ENCODE peak calls at places on chromosomes 11 and 22, in eight cellular contexts. S is neural progenitor cell, O is IMR-90, C is pancreas, D is GM23248, K is suprapubic skin, I is body of pancreas, B is cardiac muscle cell. A is an unnamed sample.

GRCh38 chr11:25211635-25212251 is 714.9 kb downstream of the LUZP2 start:
- DNase-seq in S (no peak), O (no peak), C (no peak), D (no peak), K (no peak), I (no peak), B (no peak), A (no peak)

GRCh38 chr11:18617688-18618340 is 16.3 kb downstream of the SPTY2D1 start:
- DNase-seq in S (no peak), O (peak), C (no peak), D (peak), K (no peak), I (no peak), B (no peak), A (peak)

GRCh38 chr22:46047226-46047625 is 70.3 kb upstream of the WNT7B start:
- DNase-seq in S (no peak), O (no peak), C (peak), D (no peak), K (peak), I (peak), B (no peak), A (no peak)

GRCh38 chr22:20315337-20316216 is 4.3 kb downstream of the DGCR6L start:
- DNase-seq in S (peak), O (no peak), C (no peak), D (no peak), K (peak), I (no peak), B (no peak), A (no peak)

GRCh38 chr11:102196816-102197215 is 86.6 kb downstream of the YAP1 start:
- DNase-seq in S (no peak), O (peak), C (no peak), D (peak), K (no peak), I (no peak), B (no peak), A (no peak)

GRCh38 chr22:23438216-23438615 is 141.9 kb downstream of the IGLL1 start:
- DNase-seq in S (no peak), O (no peak), C (no peak), D (no peak), K (no peak), I (no peak), B (no peak), A (no peak)

GRCh38 chr22:38031491-38031890 is 25.7 kb upstream of the PICK1 start:
- DNase-seq in S (no peak), O (no peak), C (peak), D (no peak), K (no peak), I (no peak), B (no peak), A (no peak)

GRCh38 chr11:73797457-73797856 is 9.8 kb downstream of the MRPL48 start:
- DNase-seq in S (no peak), O (no peak), C (peak), D (no peak), K (no peak), I (peak), B (no peak), A (no peak)

GRCh38 chr11:64967376-64967775 is 4.5 kb downstream of the MAJIN start:
- DNase-seq in S (no peak), O (no peak), C (no peak), D (no peak), K (no peak), I (no peak), B (no peak), A (no peak)

GRCh38 chr11:1039481-1040427 is 3.2 kb upstream of the MUC6 start:
- DNase-seq in S (no peak), O (no peak), C (peak), D (no peak), K (no peak), I (peak), B (peak), A (no peak)

GRCh38 chr22:29175312-29175835 is 30.3 kb upstream of the EMID1 start:
- DNase-seq in S (no peak), O (no peak), C (no peak), D (no peak), K (no peak), I (no peak), B (no peak), A (no peak)

GRCh38 chr11:20276661-20277000 is 86.9 kb upstream of the HTATIP2 start:
- DNase-seq in S (peak), O (no peak), C (no peak), D (no peak), K (no peak), I (no peak), B (no peak), A (no peak)

GRCh38 chr22:24516301-24516737 is 21.2 kb downstream of the UPB1 start:
- DNase-seq in S (no peak), O (peak), C (no peak), D (peak), K (no peak), I (peak), B (no peak), A (no peak)

GRCh38 chr11:70824590-70825300 is 426.4 kb downstream of the CTTN start:
- DNase-seq in S (peak), O (no peak), C (no peak), D (no peak), K (no peak), I (no peak), B (no peak), A (no peak)

GRCh38 chr11:662689-663274 is 25.7 kb downstream of the DRD4 start:
- DNase-seq in S (peak), O (peak), C (peak), D (peak), K (no peak), I (peak), B (peak), A (peak)

GRCh38 chr22:28247667-28248363 is 328.8 kb upstream of the PITPNB start:
- DNase-seq in S (peak), O (no peak), C (no peak), D (peak), K (no peak), I (no peak), B (peak), A (no peak)

GRCh38 chr11:124898711-124899110 is 1.0 kb upstream of the ROBO4 start:
- DNase-seq in S (no peak), O (no peak), C (no peak), D (peak), K (no peak), I (no peak), B (no peak), A (no peak)

GRCh38 chr11:124899376-124900145 is 1.9 kb upstream of the ROBO4 start:
- DNase-seq in S (no peak), O (no peak), C (no peak), D (no peak), K (no peak), I (no peak), B (no peak), A (no peak)

GRCh38 chr11:124896071-124896750 is 1.5 kb downstream of the ROBO4 start:
- DNase-seq in S (no peak), O (no peak), C (no peak), D (no peak), K (no peak), I (no peak), B (no peak), A (no peak)

GRCh38 chr11:124896821-124897391 is 759 bp downstream of the ROBO4 start:
- DNase-seq in S (no peak), O (no peak), C (no peak), D (no peak), K (no peak), I (no peak), B (no peak), A (no peak)

DNA sequence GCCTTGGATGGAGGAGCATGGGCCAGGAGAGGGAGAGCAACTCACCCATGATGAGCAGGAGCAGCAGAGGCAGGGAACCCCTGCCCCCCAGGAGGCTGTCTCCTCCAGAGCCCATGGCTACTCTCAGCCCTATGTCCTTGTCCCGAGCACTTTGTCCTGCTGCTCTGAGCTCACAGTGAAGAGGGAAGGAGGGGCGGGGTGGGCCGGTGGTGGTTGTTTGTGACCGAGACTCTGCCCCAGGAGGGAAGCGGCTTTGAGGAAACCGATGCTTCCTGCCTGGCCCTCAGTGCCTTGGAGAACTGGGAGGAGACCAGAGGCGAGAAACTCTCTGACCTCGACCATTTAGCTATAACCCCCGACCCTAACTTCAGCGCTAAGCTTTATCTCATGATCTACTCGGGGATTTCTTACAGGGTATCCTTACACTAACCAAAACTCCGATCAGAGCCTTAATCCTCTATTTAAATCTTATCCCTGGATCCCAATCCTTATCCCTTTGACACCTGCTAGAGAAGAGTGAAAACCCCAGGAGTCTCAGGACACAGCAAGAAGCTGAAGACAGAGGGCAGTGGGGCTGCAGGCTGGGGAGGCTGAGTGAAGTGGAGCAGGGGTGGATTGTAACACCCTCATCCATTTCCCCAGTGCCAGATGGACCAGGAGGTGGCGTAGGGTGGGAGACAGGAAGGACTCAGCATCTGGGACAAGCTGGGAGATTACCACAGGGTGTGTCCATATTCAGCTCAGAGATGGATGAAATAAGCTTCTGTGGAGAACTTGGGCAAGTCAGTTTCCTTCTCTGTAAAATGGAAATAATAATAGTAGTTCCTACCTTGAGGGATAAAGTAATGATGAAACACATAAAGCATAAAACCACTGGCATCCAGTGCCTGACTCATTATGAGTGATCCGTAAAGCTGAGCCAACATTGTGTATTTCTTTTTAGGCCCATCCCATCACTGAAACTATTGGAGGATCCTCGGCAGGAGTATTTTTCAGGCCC is at the start of gene ROBO4:
- DNase-seq in S (no peak), O (peak), C (no peak), D (peak), K (no peak), I (no peak), B (no peak), A (no peak)
- H3K4me3 ChIP-seq in S (no peak), O (no peak), C (no peak), D (peak), K (peak), I (no peak), B (no peak), A (no peak)

GRCh38 chr11:32830413-32830738 is 649 bp downstream of the PRRG4 start:
- DNase-seq in S (no peak), O (no peak), C (peak), D (no peak), K (no peak), I (peak), B (no peak), A (peak)

GRCh38 chr11:32830796-32831195 is 1.1 kb downstream of the PRRG4 start:
- DNase-seq in S (no peak), O (no peak), C (no peak), D (no peak), K (no peak), I (no peak), B (no peak), A (no peak)

GRCh38 chr11:32829157-32829679 is 509 bp upstream of the PRRG4 start:
- DNase-seq in S (no peak), O (no peak), C (no peak), D (peak), K (no peak), I (no peak), B (no peak), A (peak)

GRCh38 chr11:32831241-32831640 is 1.5 kb downstream of the PRRG4 start:
- DNase-seq in S (no peak), O (no peak), C (no peak), D (no peak), K (no peak), I (no peak), B (no peak), A (no peak)

DNA sequence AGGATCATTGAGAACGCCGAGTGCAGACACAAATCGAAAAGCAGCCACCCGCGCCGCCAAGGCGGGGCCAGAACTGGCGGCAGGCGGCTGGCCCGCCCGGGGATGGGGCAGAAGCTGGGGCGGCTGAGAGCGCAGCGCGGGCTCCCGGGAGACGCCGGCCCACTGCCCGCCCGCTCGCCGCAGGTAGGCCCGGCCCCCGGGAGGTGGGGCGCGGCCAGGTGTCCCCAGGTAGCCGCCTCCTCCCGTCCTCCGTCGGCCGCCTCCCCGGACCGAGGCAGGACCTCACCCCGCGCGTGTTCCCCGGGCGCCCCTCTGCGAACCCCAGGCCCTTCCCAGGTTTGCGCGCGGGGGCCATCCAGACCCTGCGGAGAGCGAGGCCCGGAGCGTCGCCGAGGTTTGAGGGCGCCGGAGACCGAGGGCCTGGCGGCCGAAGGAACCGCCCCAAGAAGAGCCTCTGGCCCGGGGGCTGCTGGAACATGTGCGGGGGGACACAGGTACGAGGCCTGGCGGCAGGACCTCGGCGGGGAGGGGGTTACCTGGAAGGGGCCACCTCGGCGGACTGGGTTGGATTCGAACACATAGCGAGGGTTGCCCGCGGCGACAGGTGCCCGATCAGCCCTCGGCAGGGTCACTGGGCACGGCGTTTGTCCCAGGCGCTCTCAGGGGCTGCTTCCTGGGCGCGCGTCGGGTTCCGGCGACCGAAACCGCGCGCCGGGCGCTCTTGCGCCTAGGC is at the start of gene PRRG4:
- DNase-seq in S (peak), O (peak), C (peak), D (peak), K (no peak), I (peak), B (peak), A (peak)
- H3K27ac ChIP-seq in S (no peak), O (no peak), C (peak), D (no peak), K (peak), I (peak), B (no peak), A (peak)

GRCh38 chr11:110174645-110175310 is 81.6 kb downstream of the ZC3H12C start:
- DNase-seq in S (no peak), O (peak), C (no peak), D (peak), K (no peak), I (no peak), B (no peak), A (no peak)
- H3K4me3 ChIP-seq in S (no peak), O (no peak), C (no peak), D (peak), K (peak), I (no peak), B (no peak), A (no peak)

GRCh38 chr22:17846326-17846992 is 72.2 kb upstream of the BID start:
- DNase-seq in S (no peak), O (no peak), C (no peak), D (peak), K (no peak), I (no peak), B (no peak), A (no peak)
- H3K27ac ChIP-seq in S (no peak), O (no peak), C (no peak), D (no peak), K (peak), I (no peak), B (peak), A (no peak)

DNA sequence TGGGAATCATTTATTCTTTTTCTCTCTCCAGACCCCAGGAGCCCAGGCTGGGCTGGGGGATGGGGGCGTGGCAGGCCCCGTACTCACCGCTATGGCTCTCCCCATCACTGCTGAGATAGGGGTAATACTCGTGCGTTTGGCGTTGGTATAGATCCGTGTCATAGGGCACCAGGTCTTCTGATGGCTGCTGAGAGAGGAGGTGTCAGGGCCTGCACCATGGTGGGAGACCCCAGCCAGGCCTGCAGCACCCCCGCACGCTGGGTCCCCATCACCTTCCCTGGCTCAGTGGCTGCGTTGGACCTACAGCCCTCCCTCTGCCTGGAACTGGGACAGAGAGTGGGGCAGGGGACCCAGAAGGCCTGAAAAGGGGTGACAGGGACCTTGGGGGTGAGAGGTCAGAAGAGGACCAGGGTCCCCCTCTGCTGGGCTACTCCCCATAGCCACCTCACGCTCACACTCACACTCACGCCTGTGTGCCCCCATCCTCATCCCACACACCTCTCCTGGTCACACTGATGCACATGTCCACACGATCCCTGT is 2.7 kb downstream of the SPI1 start:
- DNase-seq in S (no peak), O (no peak), C (no peak), D (no peak), K (no peak), I (no peak), B (no peak), A (no peak)
- H3K4me3 ChIP-seq in S (no peak), O (no peak), C (no peak), D (no peak), K (peak), I (no peak), B (no peak), A (no peak)

GRCh38 chr11:126231725-126232459 is 20.3 kb downstream of the FAM118B start:
- DNase-seq in S (no peak), O (peak), C (no peak), D (no peak), K (no peak), I (no peak), B (no peak), A (no peak)
- H3K27ac ChIP-seq in S (no peak), O (no peak), C (no peak), D (no peak), K (no peak), I (no peak), B (no peak), A (no peak)

GRCh38 chr11:124656759-124657627 is 16.5 kb downstream of the SIAE start:
- DNase-seq in S (peak), O (peak), C (no peak), D (peak), K (no peak), I (no peak), B (peak), A (no peak)
- H3K4me3 ChIP-seq in S (peak), O (no peak), C (no peak), D (no peak), K (no peak), I (no peak), B (no peak), A (no peak)

GRCh38 chr22:19130959-19131684 is at the start of gene TSSK2:
- DNase-seq in S (no peak), O (no peak), C (peak), D (no peak), K (no peak), I (no peak), B (no peak), A (no peak)
- H3K27ac ChIP-seq in S (no peak), O (no peak), C (no peak), D (no peak), K (peak), I (no peak), B (no peak), A (no peak)

GRCh38 chr22:11627436-11627797 is 3900.6 kb upstream of the OR11H1 start:
- DNase-seq in S (no peak), O (no peak), C (no peak), D (no peak), K (peak), I (no peak), B (no peak), A (no peak)
- H3K4me3 ChIP-seq in S (no peak), O (no peak), C (no peak), D (no peak), K (no peak), I (no peak), B (no peak), A (no peak)

GRCh38 chr11:66717925-66718319 is 11.1 kb downstream of the SPTBN2 start:
- DNase-seq in S (no peak), O (no peak), C (peak), D (no peak), K (no peak), I (peak), B (no peak), A (no peak)
- H3K27ac ChIP-seq in S (no peak), O (no peak), C (peak), D (no peak), K (peak), I (peak), B (no peak), A (no peak)

A was measured in MM.1S.